ENCODE peak calls at places on chromosome 18, in five cellular contexts. One of them, this sample, is unnamed.

GRCh38 chr18:7338846-7339245 is 108.0 kb downstream of the LRRC30 start:
- DNase-seq in neural progenitor cell: no peak
- DNase-seq in RWPE2: no peak
- DNase-seq in stomach: no peak
- DNase-seq in breast epithelium: no peak
- DNase-seq in this sample: no peak

GRCh38 chr18:7945882-7946281 is 378.8 kb downstream of the PTPRM start:
- DNase-seq in stomach: no peak
- DNase-seq in neural progenitor cell: no peak
- DNase-seq in RWPE2: no peak
- DNase-seq in breast epithelium: no peak
- DNase-seq in this sample: no peak

GRCh38 chr18:36187826-36188721 is 777 bp downstream of the MOCOS start:
- DNase-seq in stomach: peak
- DNase-seq in breast epithelium: no peak
- DNase-seq in neural progenitor cell: peak
- DNase-seq in RWPE2: no peak
- DNase-seq in this sample: no peak

GRCh38 chr18:33733376-33733775 is 155.4 kb downstream of the ASXL3 start:
- DNase-seq in neural progenitor cell: no peak
- DNase-seq in breast epithelium: no peak
- DNase-seq in stomach: no peak
- DNase-seq in RWPE2: no peak
- DNase-seq in this sample: no peak

GRCh38 chr18:41456791-41457190 is 498.2 kb upstream of the PIK3C3 start:
- DNase-seq in stomach: no peak
- DNase-seq in breast epithelium: no peak
- DNase-seq in neural progenitor cell: no peak
- DNase-seq in RWPE2: no peak
- DNase-seq in this sample: no peak

GRCh38 chr18:76056467-76057194 is 438.4 kb downstream of the ZNF516 start:
- DNase-seq in stomach: no peak
- DNase-seq in RWPE2: no peak
- DNase-seq in breast epithelium: no peak
- DNase-seq in neural progenitor cell: no peak
- DNase-seq in this sample: no peak

GRCh38 chr18:11866764-11867163 is 15.6 kb downstream of the CHMP1B start:
- DNase-seq in breast epithelium: no peak
- DNase-seq in stomach: no peak
- DNase-seq in RWPE2: no peak
- DNase-seq in neural progenitor cell: no peak
- DNase-seq in this sample: no peak

GRCh38 chr18:57029761-57030160 is 117.1 kb upstream of the BOD1L2 start:
- DNase-seq in neural progenitor cell: peak
- DNase-seq in breast epithelium: no peak
- DNase-seq in stomach: no peak
- DNase-seq in RWPE2: no peak
- DNase-seq in this sample: no peak

GRCh38 chr18:1663879-1664705 is 759.4 kb downstream of the ADCYAP1 start:
- DNase-seq in stomach: peak
- DNase-seq in breast epithelium: no peak
- DNase-seq in neural progenitor cell: peak
- DNase-seq in RWPE2: no peak
- DNase-seq in this sample: peak

GRCh38 chr18:63869374-63869773 is 18.1 kb upstream of the SERPINB2 start:
- DNase-seq in breast epithelium: no peak
- DNase-seq in stomach: no peak
- DNase-seq in RWPE2: peak
- DNase-seq in neural progenitor cell: no peak
- DNase-seq in this sample: no peak

GRCh38 chr18:76265375-76266225 is 229.4 kb downstream of the ZNF516 start:
- DNase-seq in stomach: no peak
- DNase-seq in RWPE2: no peak
- DNase-seq in neural progenitor cell: no peak
- DNase-seq in breast epithelium: no peak
- DNase-seq in this sample: no peak

GRCh38 chr18:45802814-45803492 is 22.5 kb upstream of the SIGLEC15 start:
- DNase-seq in stomach: no peak
- DNase-seq in RWPE2: peak
- DNase-seq in neural progenitor cell: no peak
- DNase-seq in breast epithelium: no peak
- DNase-seq in this sample: no peak

GRCh38 chr18:5104246-5104645 is 92.8 kb downstream of the AKAIN1 start:
- DNase-seq in breast epithelium: no peak
- DNase-seq in neural progenitor cell: peak
- DNase-seq in RWPE2: no peak
- DNase-seq in stomach: no peak
- DNase-seq in this sample: no peak

GRCh38 chr18:45359275-45360009 is 255.8 kb upstream of the SLC14A2 start:
- DNase-seq in breast epithelium: no peak
- DNase-seq in neural progenitor cell: no peak
- DNase-seq in RWPE2: no peak
- DNase-seq in stomach: peak
- DNase-seq in this sample: no peak

GRCh38 chr18:48342125-48342524 is 67.1 kb downstream of the ZBTB7C start:
- DNase-seq in stomach: no peak
- DNase-seq in neural progenitor cell: peak
- DNase-seq in RWPE2: no peak
- DNase-seq in breast epithelium: no peak
- DNase-seq in this sample: peak

GRCh38 chr18:8361941-8362471 is 247.2 kb upstream of the RAB12 start:
- DNase-seq in breast epithelium: no peak
- DNase-seq in RWPE2: no peak
- DNase-seq in stomach: no peak
- DNase-seq in neural progenitor cell: no peak
- DNase-seq in this sample: no peak

GRCh38 chr18:2173464-2173863 is 397.8 kb downstream of the METTL4 start:
- DNase-seq in neural progenitor cell: no peak
- DNase-seq in stomach: peak
- DNase-seq in RWPE2: no peak
- DNase-seq in breast epithelium: no peak
- DNase-seq in this sample: no peak

GRCh38 chr18:34978953-34979608 is 62.1 kb upstream of the MAPRE2 start:
- DNase-seq in neural progenitor cell: peak
- DNase-seq in stomach: peak
- DNase-seq in breast epithelium: no peak
- DNase-seq in RWPE2: peak
- DNase-seq in this sample: peak

GRCh38 chr18:51089691-51090090 is 59.7 kb downstream of the SMAD4 start:
- DNase-seq in stomach: no peak
- DNase-seq in neural progenitor cell: no peak
- DNase-seq in RWPE2: no peak
- DNase-seq in breast epithelium: no peak
- DNase-seq in this sample: no peak

GRCh38 chr18:22952525-22952924 is 19.4 kb downstream of the RBBP8 start:
- DNase-seq in RWPE2: no peak
- DNase-seq in breast epithelium: no peak
- DNase-seq in stomach: no peak
- DNase-seq in neural progenitor cell: no peak
- DNase-seq in this sample: no peak

GRCh38 chr18:45954070-45954712 is 12.9 kb downstream of the EPG5 start:
- DNase-seq in breast epithelium: no peak
- DNase-seq in RWPE2: no peak
- DNase-seq in neural progenitor cell: no peak
- DNase-seq in stomach: no peak
- DNase-seq in this sample: no peak

GRCh38 chr18:23918395-23919032 is 96.0 kb upstream of the TTC39C start:
- DNase-seq in stomach: peak
- DNase-seq in RWPE2: no peak
- DNase-seq in breast epithelium: peak
- DNase-seq in neural progenitor cell: peak
- DNase-seq in this sample: no peak

DNA sequence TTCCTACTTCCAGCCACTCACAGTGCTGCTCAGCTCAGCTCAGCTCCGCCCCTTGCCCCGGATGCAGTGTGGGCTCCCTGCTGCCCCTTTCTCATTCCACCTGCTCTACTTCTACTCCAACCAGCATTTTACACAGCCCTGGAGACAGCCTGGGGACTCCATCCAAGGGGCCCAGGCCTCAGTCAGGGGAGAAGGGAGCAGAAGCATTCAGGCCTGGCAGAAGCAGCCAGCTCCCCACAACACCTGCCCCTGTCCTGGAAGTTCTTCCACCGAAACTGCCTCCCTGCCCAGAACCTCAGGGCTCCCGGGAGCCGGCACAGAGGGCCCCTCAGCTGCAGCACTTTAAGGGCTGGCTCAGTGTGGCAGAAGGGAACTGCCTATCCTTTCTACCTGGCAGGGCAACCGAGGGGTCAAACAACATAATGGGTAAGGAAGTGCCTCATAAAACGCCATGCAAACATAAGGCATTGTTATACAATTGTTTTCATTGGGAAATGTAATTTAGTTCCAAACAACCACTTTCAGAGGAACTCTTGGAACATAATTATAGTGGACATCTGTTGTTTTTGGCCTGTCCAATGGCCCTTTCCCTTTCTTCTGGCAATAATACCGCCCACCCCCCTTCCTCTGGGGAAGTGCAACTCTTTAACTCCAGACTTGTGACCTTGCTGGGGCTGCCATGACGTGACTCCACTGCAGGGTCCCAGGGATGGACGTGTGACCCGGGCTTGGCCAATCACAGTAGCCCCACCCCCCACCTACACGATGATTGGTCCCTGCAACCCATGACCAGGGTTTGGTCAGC is 102.4 kb downstream of the LIPG start:
- DNase-seq in stomach: no peak
- DNase-seq in neural progenitor cell: no peak
- DNase-seq in breast epithelium: no peak
- DNase-seq in RWPE2: no peak
- DNase-seq in this sample: no peak
- H3K27ac ChIP-seq in stomach: peak
- H3K27ac ChIP-seq in neural progenitor cell: no peak
- H3K27ac ChIP-seq in breast epithelium: peak
- H3K27ac ChIP-seq in RWPE2: no peak
- H3K27ac ChIP-seq in this sample: no peak

DNA sequence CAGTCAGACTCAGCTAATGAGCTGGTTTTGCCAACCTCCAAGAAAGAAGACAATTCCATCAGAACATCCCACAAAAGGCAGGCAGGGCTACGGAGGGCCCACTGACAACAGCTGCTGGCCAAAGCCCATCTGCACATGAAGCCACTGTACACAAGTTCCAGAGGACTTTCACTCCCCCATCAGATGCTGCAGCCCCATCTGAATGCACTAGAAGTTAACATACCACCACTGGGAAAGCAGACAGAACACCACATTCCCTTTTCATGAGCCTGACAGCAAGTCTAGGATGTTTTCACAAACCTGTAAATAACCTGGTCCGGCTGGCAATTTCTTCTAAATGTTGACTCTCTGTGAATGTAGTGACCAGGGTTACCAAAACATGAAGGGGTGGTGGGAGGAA is 41.6 kb downstream of the CCBE1 start:
- DNase-seq in RWPE2: no peak
- DNase-seq in neural progenitor cell: no peak
- DNase-seq in breast epithelium: no peak
- DNase-seq in stomach: no peak
- DNase-seq in this sample: no peak
- H3K27ac ChIP-seq in RWPE2: no peak
- H3K27ac ChIP-seq in neural progenitor cell: no peak
- H3K27ac ChIP-seq in breast epithelium: no peak
- H3K27ac ChIP-seq in stomach: no peak
- H3K27ac ChIP-seq in this sample: no peak

GRCh38 chr18:59952283-59953007 is 52.6 kb downstream of the PMAIP1 start:
- DNase-seq in stomach: no peak
- DNase-seq in breast epithelium: no peak
- DNase-seq in neural progenitor cell: no peak
- DNase-seq in RWPE2: no peak
- DNase-seq in this sample: no peak

GRCh38 chr18:59954241-59954640 is 54.4 kb downstream of the PMAIP1 start:
- DNase-seq in stomach: no peak
- DNase-seq in neural progenitor cell: no peak
- DNase-seq in breast epithelium: no peak
- DNase-seq in RWPE2: no peak
- DNase-seq in this sample: no peak

GRCh38 chr18:59954746-59955145 is 55.0 kb downstream of the PMAIP1 start:
- DNase-seq in stomach: no peak
- DNase-seq in neural progenitor cell: no peak
- DNase-seq in breast epithelium: no peak
- DNase-seq in RWPE2: no peak
- DNase-seq in this sample: no peak

GRCh38 chr18:59950215-59950944 is 50.6 kb downstream of the PMAIP1 start:
- DNase-seq in RWPE2: no peak
- DNase-seq in breast epithelium: no peak
- DNase-seq in stomach: no peak
- DNase-seq in neural progenitor cell: no peak
- DNase-seq in this sample: no peak

DNA sequence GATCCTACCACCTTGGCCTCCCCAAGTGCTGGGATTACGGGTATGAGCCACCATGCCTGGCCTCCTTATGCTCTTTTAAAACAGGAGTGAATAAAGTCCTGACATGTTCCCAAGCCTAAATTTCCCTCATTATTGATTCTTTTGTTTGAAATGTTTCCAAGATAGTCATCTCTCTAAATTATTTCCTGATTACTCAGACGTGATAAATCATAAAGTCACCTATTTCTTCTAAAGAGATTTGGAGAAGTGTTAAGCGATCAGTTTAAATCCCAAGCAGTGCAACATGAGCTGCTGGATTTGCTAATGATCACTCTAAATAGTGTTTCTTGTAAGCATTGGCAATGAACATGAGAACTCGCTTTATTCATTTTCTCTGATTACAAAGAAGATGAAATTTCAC is 51.8 kb downstream of the PMAIP1 start:
- DNase-seq in neural progenitor cell: no peak
- DNase-seq in RWPE2: no peak
- DNase-seq in breast epithelium: no peak
- DNase-seq in stomach: no peak
- DNase-seq in this sample: no peak
- H3K27ac ChIP-seq in neural progenitor cell: no peak
- H3K27ac ChIP-seq in RWPE2: peak
- H3K27ac ChIP-seq in breast epithelium: no peak
- H3K27ac ChIP-seq in stomach: no peak
- H3K27ac ChIP-seq in this sample: no peak

DNA sequence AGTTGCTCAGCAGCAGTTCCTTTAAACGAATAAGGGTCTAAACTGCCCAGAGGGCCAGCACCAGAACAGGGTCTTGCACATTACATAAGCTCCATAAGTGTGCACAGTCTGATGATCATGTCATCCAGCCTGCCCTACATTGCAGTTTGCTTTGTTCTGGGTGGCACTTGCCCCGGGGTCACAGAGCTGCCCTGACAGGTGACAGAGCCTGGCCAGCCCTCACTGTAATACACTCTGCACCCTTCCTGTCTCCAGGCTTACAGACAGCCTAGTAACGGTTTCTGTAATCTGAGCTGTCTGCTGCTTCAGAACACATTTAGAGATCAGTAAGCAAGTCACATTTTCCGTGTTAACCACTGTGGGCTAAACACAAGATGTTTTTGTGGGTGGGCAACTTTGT is 213.3 kb downstream of the FAM210A start:
- DNase-seq in stomach: no peak
- DNase-seq in neural progenitor cell: peak
- DNase-seq in RWPE2: no peak
- DNase-seq in breast epithelium: no peak
- DNase-seq in this sample: no peak
- H3K27ac ChIP-seq in stomach: no peak
- H3K27ac ChIP-seq in neural progenitor cell: no peak
- H3K27ac ChIP-seq in RWPE2: no peak
- H3K27ac ChIP-seq in breast epithelium: no peak
- H3K27ac ChIP-seq in this sample: no peak

This sample was measured in substantia nigra.